ENCODE peak calls at places on chromosomes 7 and 10, in eight cellular contexts. J is neural progenitor cell; A is adrenal gland; Z is CD8-positive, alpha-beta T cell; T is CD8-positive, alpha-beta memory T cell; X is upper lobe of left lung; V is hepatocyte; Y is fibroblast of lung. N is an unnamed sample.

GRCh38 chr7:2412587-2413201 is 9.3 kb downstream of the CHST12 start:
- DNase-seq in X (no peak), Z (no peak), Y (peak), J (no peak), T (no peak), A (no peak), V (no peak), N (no peak)

GRCh38 chr10:119705434-119705831 is 20.4 kb upstream of the INPP5F start:
- DNase-seq in A (no peak), Y (no peak), V (no peak), Z (no peak), J (no peak), X (no peak), T (no peak), N (no peak)

GRCh38 chr10:63137306-63137705 is 4.2 kb downstream of the NRBF2 start:
- DNase-seq in X (peak), A (no peak), T (no peak), V (peak), J (no peak), Z (no peak), Y (peak), N (no peak)

GRCh38 chr7:141320287-141320686 is 230.9 kb upstream of the AGK start:
- DNase-seq in V (peak), Y (peak), J (no peak), A (no peak), Z (no peak), T (no peak), X (no peak), N (no peak)

GRCh38 chr7:4265056-4265455 is 417.0 kb upstream of the FOXK1 start:
- DNase-seq in Y (no peak), Z (no peak), X (no peak), T (no peak), V (no peak), J (no peak), A (no peak), N (no peak)

GRCh38 chr10:12638103-12638502 is 288.8 kb downstream of the CAMK1D start:
- DNase-seq in V (peak), T (no peak), A (no peak), Z (no peak), Y (peak), X (no peak), J (peak), N (no peak)

GRCh38 chr7:108407674-108408073 is 48.6 kb downstream of the NRCAM start:
- DNase-seq in T (no peak), V (no peak), J (no peak), A (no peak), Y (no peak), X (no peak), Z (no peak), N (no peak)

GRCh38 chr10:70537398-70538194 is 59.0 kb downstream of the PALD1 start:
- DNase-seq in A (no peak), T (no peak), J (peak), Z (no peak), V (peak), Y (no peak), X (no peak), N (no peak)

GRCh38 chr7:43328785-43329380 is 216.4 kb downstream of the HECW1 start:
- DNase-seq in Z (no peak), A (peak), T (no peak), X (no peak), V (no peak), Y (no peak), J (no peak), N (no peak)
- H3K27ac ChIP-seq in Z (no peak), A (no peak), T (no peak), X (no peak), V (no peak), Y (no peak), J (no peak), N (no peak)

GRCh38 chr7:94367940-94368339 is 26.8 kb upstream of the COL1A2 start:
- DNase-seq in X (peak), J (no peak), Z (no peak), Y (peak), T (no peak), A (no peak), V (peak), N (no peak)
- H3K27ac ChIP-seq in X (peak), J (no peak), Z (no peak), Y (peak), T (no peak), A (peak), V (peak), N (no peak)

GRCh38 chr10:99999319-100000108 is 10.2 kb downstream of the DNMBP start:
- DNase-seq in Y (no peak), J (no peak), V (no peak), T (no peak), Z (no peak), X (no peak), A (no peak), N (no peak)
- H3K27ac ChIP-seq in Y (no peak), J (no peak), V (no peak), T (no peak), Z (no peak), X (no peak), A (no peak), N (no peak)

GRCh38 chr10:133278577-133279265 is 2.1 kb upstream of the ADAM8 start:
- DNase-seq in J (no peak), A (peak), Z (peak), T (no peak), X (peak), Y (peak), V (peak), N (no peak)
- H3K27ac ChIP-seq in J (no peak), A (peak), Z (peak), T (peak), X (peak), Y (no peak), V (peak), N (no peak)

GRCh38 chr10:102504179-102504975 is 605 bp downstream of the SUFU start:
- DNase-seq in Y (peak), X (no peak), J (peak), T (peak), V (peak), A (peak), Z (peak), N (peak)

GRCh38 chr10:102502337-102503151 is at the start of gene ACTR1A:
- DNase-seq in Z (peak), J (peak), T (peak), A (peak), X (peak), Y (peak), V (peak), N (peak)

GRCh38 chr10:102505462-102506115 is 1.8 kb downstream of the SUFU start:
- DNase-seq in A (no peak), J (peak), Z (no peak), X (no peak), Y (no peak), V (no peak), T (no peak), N (no peak)

GRCh38 chr10:102503264-102504178 is at the start of gene SUFU:
- DNase-seq in A (peak), T (peak), Z (peak), X (peak), Y (peak), J (peak), V (peak), N (peak)

GRCh38 chr10:102504976-102505300 is 1.2 kb downstream of the SUFU start:
- DNase-seq in T (peak), Y (no peak), Z (no peak), J (no peak), X (no peak), V (no peak), A (no peak), N (no peak)
- H3K27ac ChIP-seq in T (no peak), Y (no peak), Z (peak), J (no peak), X (peak), V (peak), A (peak), N (no peak)

DNA sequence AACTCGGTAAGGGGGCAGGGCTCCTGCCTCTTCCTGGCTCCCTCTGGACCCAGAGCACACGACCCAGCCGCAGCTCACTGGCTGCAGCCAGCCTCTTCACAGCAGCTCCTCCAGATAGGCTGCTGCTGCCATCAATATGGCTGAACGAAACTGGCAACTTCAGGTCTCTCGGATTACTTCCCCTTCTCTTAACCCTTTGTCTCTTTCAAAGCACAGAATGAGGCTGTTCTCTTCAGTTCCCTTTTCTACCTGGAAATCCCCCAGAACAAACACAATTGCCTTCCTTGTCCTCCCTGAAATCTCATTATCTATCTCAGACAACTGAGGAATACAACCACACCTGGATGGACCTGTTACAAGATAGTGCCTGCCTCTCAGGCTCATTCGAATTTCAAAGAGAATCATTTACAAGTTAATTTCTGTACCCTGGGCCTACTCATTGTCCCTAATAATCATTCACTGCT is 193.4 kb upstream of the MBL2 start:
- DNase-seq in Y (no peak), T (no peak), X (no peak), A (no peak), Z (no peak), J (peak), V (no peak), N (no peak)
- H3K27ac ChIP-seq in Y (no peak), T (no peak), X (no peak), A (no peak), Z (no peak), J (no peak), V (no peak), N (no peak)

DNA sequence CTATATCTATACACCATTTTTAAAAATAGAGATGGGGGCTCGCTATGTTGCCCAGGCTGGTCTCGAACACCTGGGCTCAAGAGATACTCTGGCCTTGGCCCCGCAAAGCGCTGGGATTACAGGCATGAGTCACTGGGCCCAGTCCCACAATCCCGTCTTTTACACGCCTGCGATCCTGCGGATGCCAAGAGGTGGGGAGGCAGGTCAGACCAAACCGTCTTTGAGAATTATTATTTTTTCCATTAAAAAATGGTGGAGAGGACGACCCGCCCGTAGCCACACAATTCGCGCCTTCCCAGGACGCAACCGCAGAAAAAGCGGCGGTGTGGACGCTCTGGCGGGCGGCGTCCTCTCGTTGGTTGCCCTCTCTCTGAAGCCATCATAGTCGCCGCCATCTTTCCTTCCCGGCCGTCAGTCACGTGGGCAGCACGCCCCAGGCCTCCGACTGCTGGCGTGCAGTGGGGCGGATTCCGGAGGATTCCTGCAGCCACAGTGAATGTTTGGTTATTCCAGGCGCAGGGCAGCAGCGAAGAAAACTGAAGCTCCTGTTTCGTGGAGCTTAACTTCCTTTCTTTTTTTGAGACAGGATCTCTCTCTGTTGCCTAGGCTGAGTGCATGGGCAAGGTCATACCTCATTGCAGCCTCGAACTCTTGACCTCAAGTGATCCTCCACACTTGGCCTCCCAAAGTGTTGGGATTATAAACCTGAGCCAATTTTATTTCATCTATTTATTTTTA is 9.9 kb upstream of the EPHB4 start:
- DNase-seq in T (peak), X (peak), A (peak), Z (peak), J (peak), Y (peak), V (peak), N (peak)
- H3K27ac ChIP-seq in T (peak), X (peak), A (peak), Z (peak), J (peak), Y (peak), V (peak), N (peak)

GRCh38 chr7:36658603-36659516 is 65.4 kb downstream of the AOAH start:
- DNase-seq in V (peak), X (no peak), A (no peak), T (no peak), Y (peak), J (peak), Z (no peak), N (no peak)
- H3K27ac ChIP-seq in V (peak), X (no peak), A (no peak), T (no peak), Y (peak), J (peak), Z (no peak), N (peak)

DNA sequence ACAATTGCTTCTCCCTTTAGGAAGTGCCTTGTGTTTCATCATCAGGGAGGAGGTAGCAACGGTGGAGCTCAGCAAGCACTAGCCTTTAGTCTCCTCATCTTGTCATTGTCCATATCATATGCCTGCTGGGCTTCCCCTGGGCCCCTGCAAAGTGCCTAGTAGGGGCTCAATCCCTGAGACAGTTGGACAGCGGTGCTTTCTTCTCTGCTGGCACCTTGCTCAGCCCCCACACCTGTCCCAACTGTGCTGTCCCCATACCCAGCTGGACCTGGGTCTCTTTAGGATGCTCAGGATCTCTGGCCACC is 5.5 kb downstream of the SMARCD3 start:
- DNase-seq in Z (no peak), J (no peak), V (no peak), T (no peak), Y (no peak), X (no peak), A (no peak), N (no peak)
- H3K27ac ChIP-seq in Z (no peak), J (no peak), V (no peak), T (no peak), Y (peak), X (no peak), A (peak), N (no peak)

N was measured in right cardiac atrium.